ENCODE peak calls at places on chromosomes 13 and 19, in seven cellular contexts. O is lower leg skin, T is IMR-90, S is tibial nerve, I is stomach, A is testis, Q is Peyer's patch. C is an unnamed sample.

GRCh38 chr13:80235559-80236296 is 105.2 kb downstream of the SPRY2 start:
- DNase-seq in T (no peak), S (no peak), A (no peak), O (no peak), I (no peak), Q (no peak), C (peak)

GRCh38 chr19:40241809-40242384 is 15.4 kb upstream of the CCNP start:
- DNase-seq in A (peak), I (no peak), O (no peak), Q (no peak), T (no peak), S (peak), C (no peak)

GRCh38 chr19:4144666-4145261 is 8.7 kb upstream of the CREB3L3 start:
- DNase-seq in I (peak), S (no peak), A (no peak), O (no peak), T (peak), Q (no peak), C (peak)

GRCh38 chr19:52585101-52585500 is 15.0 kb downstream of the ZNF701 start:
- DNase-seq in S (no peak), Q (no peak), T (no peak), A (no peak), I (no peak), O (peak), C (no peak)

GRCh38 chr13:101925731-101926130 is 473.3 kb downstream of the ITGBL1 start:
- DNase-seq in A (no peak), Q (no peak), O (no peak), I (no peak), T (no peak), S (no peak), C (no peak)

GRCh38 chr19:51660975-51661600 is 14.5 kb upstream of the SIGLEC14 start:
- DNase-seq in Q (peak), I (peak), T (peak), O (no peak), S (peak), A (peak), C (peak)

GRCh38 chr13:100274942-100275506 is 186.1 kb downstream of the PCCA start:
- DNase-seq in A (no peak), T (peak), I (no peak), S (no peak), O (no peak), Q (no peak), C (no peak)

GRCh38 chr19:16051254-16052025 is 24.9 kb upstream of the TPM4 start:
- DNase-seq in A (peak), O (peak), I (no peak), S (no peak), T (no peak), Q (no peak), C (no peak)

GRCh38 chr13:50226515-50227147 is 211.4 kb downstream of the KCNRG start:
- DNase-seq in I (no peak), T (no peak), O (no peak), Q (no peak), A (no peak), S (no peak), C (no peak)

GRCh38 chr13:94309576-94309975 is 169.9 kb downstream of the DCT start:
- DNase-seq in T (no peak), O (no peak), Q (no peak), S (no peak), A (no peak), I (no peak), C (no peak)

GRCh38 chr19:35065574-35065973 is 24.1 kb downstream of the HPN start:
- DNase-seq in T (no peak), S (no peak), I (no peak), Q (no peak), A (no peak), O (no peak), C (no peak)

GRCh38 chr13:50167224-50167947 is 152.1 kb downstream of the KCNRG start:
- DNase-seq in I (no peak), S (no peak), Q (no peak), T (no peak), A (no peak), O (no peak), C (no peak)

GRCh38 chr13:71460179-71460578 is 406.8 kb downstream of the DACH1 start:
- DNase-seq in Q (no peak), S (no peak), O (no peak), I (no peak), T (no peak), A (no peak), C (no peak)

GRCh38 chr13:79999601-80000000 is 341.3 kb downstream of the SPRY2 start:
- DNase-seq in T (peak), A (no peak), I (no peak), Q (no peak), O (no peak), S (no peak), C (no peak)

GRCh38 chr13:32139251-32139650 is 107.7 kb downstream of the FRY start:
- DNase-seq in A (no peak), Q (no peak), O (no peak), I (no peak), S (no peak), T (no peak), C (no peak)

GRCh38 chr13:22278336-22278929 is 607.6 kb downstream of the FGF9 start:
- DNase-seq in O (no peak), S (peak), T (peak), I (peak), Q (peak), A (peak), C (no peak)

GRCh38 chr13:26977541-26977940 is 194.1 kb downstream of the USP12 start:
- DNase-seq in Q (no peak), T (peak), S (no peak), O (no peak), I (no peak), A (no peak), C (no peak)

GRCh38 chr13:48155850-48156249 is 60.9 kb upstream of the MED4 start:
- DNase-seq in S (no peak), T (peak), I (no peak), A (no peak), O (no peak), Q (no peak), C (peak)

GRCh38 chr13:48615017-48615416 is 38.7 kb upstream of the CYSLTR2 start:
- DNase-seq in I (no peak), S (no peak), Q (no peak), O (no peak), A (no peak), T (no peak), C (no peak)

GRCh38 chr19:4506449-4507149 is 11.7 kb downstream of the PLIN4 start:
- DNase-seq in Q (no peak), A (no peak), O (no peak), S (no peak), I (no peak), T (peak), C (peak)

GRCh38 chr19:17654993-17655392 is 33.2 kb downstream of the UNC13A start:
- DNase-seq in S (no peak), O (no peak), A (no peak), T (no peak), Q (no peak), I (no peak), C (peak)

GRCh38 chr13:102041544-102041943 is 360.3 kb downstream of the FGF14 start:
- DNase-seq in S (no peak), O (no peak), T (no peak), A (no peak), I (no peak), Q (no peak), C (no peak)

GRCh38 chr19:756232-756631 is 5.3 kb downstream of the MISP start:
- DNase-seq in T (peak), O (no peak), S (no peak), Q (no peak), A (peak), I (no peak), C (peak)

DNA sequence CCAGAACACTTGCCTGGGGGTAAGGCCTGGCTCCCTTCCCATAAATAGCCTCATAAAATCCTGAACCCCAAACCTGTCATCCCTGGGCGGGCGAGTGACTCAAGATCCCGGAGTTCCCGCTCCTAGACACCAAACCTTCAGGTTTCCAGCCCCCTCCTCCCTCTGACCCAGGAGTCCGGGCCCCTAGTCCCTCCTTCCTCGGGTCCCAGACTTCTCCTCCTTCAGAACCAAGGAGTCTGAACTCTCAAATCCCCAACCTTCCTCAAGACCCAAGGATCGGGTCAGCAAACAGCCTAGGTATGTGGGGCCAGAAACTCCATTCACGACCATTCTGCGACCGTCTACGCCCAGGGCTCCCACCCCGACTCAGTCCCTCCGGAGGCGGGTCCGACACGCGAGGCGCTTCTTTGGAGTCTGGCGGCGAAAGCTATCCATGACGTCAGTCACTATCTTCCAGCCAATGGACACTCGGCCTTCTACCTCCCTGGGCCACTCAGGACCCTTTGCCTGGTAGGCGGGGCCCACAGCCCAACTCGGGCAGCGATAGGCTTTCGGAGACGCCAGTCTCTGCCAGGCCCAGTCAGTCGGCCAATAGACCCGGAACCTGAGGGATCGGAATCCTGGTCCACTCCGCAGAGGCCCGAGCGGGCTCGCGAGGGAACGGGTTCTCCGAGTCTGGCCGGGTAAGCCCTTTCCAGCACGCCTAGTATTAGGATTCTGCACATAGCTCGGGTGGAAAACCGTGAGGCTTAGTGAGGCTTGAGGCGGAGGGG is 6.6 kb upstream of the CNFN start:
- DNase-seq in S (peak), T (peak), O (peak), Q (peak), A (peak), I (peak), C (peak)
- TF ChIP-seq POLR2A in S (peak), T (peak), O (no peak), Q (peak), A (peak), I (no peak), C (peak)

GRCh38 chr13:44241638-44242037 is 132.0 kb upstream of the SERP2 start:
- DNase-seq in A (no peak), S (no peak), O (peak), T (no peak), Q (no peak), I (no peak), C (no peak)
- TF ChIP-seq POLR2A in A (no peak), S (no peak), O (no peak), T (no peak), Q (no peak), I (no peak), C (no peak)

GRCh38 chr19:13060233-13060963 is 42.3 kb downstream of the LYL1 start:
- DNase-seq in T (no peak), Q (no peak), S (no peak), A (peak), O (no peak), I (no peak), C (peak)

GRCh38 chr19:13063461-13064091 is 39.1 kb downstream of the LYL1 start:
- DNase-seq in O (no peak), I (no peak), T (no peak), S (no peak), Q (no peak), A (no peak), C (no peak)

GRCh38 chr19:13058951-13059660 is 43.6 kb downstream of the LYL1 start:
- DNase-seq in Q (no peak), T (no peak), O (no peak), I (no peak), S (no peak), A (peak), C (no peak)

GRCh38 chr19:13062317-13062716 is 40.3 kb downstream of the LYL1 start:
- DNase-seq in I (no peak), Q (no peak), S (no peak), O (no peak), A (no peak), T (no peak), C (no peak)

DNA sequence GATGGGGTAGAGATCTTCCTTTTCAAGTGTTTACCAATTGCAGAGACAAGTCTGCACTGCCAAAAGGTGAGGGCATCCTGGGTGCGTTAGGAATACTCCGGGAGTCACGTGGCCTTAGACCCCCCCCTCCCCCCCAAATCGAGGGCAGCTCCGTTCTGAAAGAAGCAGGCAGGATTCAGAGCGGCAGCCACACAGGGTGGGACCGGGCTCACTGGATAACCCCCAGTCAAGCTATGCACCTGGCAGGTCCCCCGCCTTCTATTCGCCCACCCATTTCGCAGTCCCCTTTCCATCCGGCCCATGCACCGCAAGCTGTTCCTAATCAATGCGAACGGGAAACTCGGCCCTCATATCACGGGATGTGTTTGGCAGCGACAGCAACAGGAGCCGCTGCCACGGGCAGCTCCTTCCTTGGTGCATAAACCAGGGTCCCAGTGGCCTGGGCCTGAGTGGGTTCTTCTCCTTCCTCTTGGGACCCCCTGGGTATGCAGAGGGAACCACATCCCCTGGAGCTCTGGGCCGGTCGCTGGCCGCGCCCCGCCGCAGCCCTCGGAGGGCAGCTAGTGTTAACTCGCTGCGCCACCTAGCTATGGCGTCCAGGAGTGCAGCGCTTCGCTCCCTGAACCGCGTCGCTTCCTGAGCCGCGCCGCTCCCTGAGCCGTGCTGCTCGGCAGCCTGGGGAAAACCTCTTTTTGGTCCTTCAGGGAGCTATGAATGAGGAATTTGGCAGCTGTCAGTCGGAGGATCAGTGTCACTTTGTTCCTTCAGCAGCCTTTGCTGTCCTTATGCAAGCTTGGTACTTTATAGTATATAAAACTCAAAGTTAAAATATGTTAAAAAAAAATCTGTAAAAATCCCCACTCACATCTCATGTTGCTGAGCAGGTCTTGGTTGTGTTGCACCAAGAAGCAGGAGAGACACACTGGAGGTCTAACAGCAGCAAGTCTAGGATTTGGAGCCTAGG is 41.4 kb downstream of the LYL1 start:
- DNase-seq in S (peak), O (peak), T (peak), I (peak), A (peak), Q (peak), C (peak)
- TF ChIP-seq POLR2A in S (peak), O (no peak), T (no peak), I (no peak), A (no peak), Q (no peak), C (no peak)

DNA sequence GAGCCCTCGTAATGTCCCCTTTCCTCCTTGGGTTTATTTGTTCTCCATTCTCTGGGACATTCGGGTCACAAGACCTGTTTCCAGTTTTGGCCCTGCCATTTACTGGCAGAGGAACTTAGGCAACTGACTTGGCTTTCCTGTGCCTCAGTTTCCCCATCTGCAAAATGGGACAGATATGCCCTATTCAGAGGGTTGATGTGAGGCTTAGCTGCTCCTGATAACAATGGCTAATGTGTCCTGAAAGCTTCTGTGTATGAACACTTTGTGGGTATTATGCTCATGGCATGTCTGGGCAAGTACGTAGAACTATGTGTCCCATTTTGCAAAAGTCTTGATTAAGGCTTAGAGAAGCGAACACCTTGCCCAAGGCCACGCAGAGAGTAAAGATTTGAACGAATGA is 1.0 kb downstream of the ZNF524 start:
- DNase-seq in T (no peak), O (no peak), A (no peak), Q (no peak), I (no peak), S (no peak), C (no peak)
- TF ChIP-seq POLR2A in T (no peak), O (no peak), A (no peak), Q (no peak), I (no peak), S (no peak), C (no peak)

GRCh38 chr19:27741236-27741635 is 1471.7 kb downstream of the UQCRFS1 start:
- DNase-seq in Q (no peak), O (peak), S (no peak), I (peak), A (no peak), T (no peak), C (no peak)
- TF ChIP-seq POLR2A in Q (no peak), O (no peak), S (no peak), I (no peak), A (no peak), T (no peak), C (no peak)

DNA sequence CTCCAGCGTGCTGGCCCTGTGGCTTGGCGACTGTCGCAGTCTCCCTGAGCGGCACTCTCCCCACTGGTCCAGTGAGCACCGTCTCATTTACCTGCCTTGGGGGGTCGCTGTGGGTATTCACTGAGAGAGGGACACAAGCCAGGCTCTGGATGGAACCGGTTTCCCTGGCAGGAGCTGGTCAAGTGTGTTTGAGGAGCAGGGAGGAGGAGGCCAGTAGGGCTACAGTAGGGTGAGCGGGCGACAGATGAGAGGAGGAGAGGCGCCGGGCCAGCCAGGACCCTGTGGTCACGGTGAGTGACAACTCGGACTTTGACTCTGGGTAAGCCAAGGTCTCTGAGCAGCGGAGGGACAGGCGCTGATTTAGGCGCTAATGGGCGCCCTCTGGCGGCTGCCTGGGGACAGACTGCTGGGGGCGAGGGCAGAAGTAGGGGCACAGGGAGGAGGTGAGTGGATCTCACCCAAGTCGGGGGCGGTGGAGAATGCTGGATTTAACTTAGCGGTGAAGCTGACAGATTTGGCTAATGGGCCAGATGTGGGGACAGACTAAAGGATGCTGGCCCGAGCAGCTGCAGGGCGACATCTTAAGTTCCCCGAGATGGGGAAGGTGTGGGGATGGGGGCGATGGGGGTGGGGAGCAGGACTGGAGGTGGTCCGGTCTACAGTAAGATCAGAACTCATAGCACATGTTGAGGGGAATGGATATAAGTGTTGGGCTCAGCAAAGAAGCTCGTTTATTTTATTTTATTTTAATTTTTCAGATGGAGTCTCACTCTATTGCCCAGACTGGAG is 4.7 kb upstream of the PRMT1 start:
- DNase-seq in Q (peak), T (peak), S (peak), A (peak), I (peak), O (peak), C (peak)
- TF ChIP-seq POLR2A in Q (peak), T (no peak), S (no peak), A (no peak), I (no peak), O (no peak), C (no peak)

DNA sequence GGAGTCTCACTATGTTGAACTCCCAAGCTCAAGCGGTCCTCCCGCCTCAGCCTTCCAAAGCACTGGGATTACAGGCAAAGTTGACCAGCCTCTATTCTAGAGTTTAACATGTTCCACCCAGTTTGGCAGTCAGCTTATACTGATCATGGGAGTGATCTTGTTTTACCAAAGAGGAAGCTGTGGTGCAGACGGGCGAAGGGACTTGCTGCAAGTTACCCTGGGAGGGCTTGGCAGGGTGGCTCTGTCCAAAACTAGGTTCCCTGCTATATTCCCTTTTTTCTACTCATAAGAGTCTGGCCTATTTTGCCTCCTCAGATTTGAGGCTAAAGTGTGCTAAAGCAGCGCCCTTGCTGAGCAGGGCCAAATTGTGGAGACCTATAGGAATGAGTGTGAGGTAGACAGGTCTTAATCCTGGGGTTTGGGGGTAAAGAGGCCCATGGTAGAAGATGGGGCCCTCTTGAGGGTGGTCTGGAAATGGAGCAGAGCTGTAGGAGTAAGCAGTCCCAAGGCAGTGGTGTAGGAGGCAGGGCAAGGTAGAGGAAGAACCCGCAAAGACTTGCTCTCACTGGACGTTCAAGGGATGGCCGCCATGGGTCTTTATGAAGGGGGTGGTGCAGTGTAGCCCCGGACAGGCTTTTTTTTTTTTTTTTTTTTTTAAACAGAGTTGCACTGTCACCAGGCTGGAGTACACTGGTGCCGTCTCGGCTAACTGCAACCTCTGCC is 3.3 kb downstream of the RPS19 start:
- DNase-seq in S (no peak), O (no peak), T (no peak), Q (no peak), A (no peak), I (no peak), C (no peak)
- TF ChIP-seq POLR2A in S (no peak), O (no peak), T (no peak), Q (no peak), A (no peak), I (no peak), C (no peak)

C was measured in H54.